ENCODE peak calls at places on chromosomes 4 and X, in ten cellular contexts. One of them, this sample, is unnamed.

GRCh38 chr4:167524091-167524490 is 289.8 kb upstream of the SPOCK3 start:
- DNase-seq in aorta: no peak
- DNase-seq in NCI-H526 treated with DMSO at 0.1 percent for 48 hours: no peak
- DNase-seq in Calu3: no peak
- DNase-seq in activated CD4-positive, alpha-beta T cell treated with anti-CD3 and anti-CD28 coated beads for 48 hours: no peak
- DNase-seq in ACHN: no peak
- DNase-seq in iris pigment epithelial cell: no peak
- DNase-seq in omental fat pad: no peak
- DNase-seq in activated gamma-delta T cell: no peak
- DNase-seq in heart right ventricle: no peak
- DNase-seq in this sample: no peak

GRCh38 chr4:54971474-54971950 is 153.9 kb downstream of the KDR start:
- DNase-seq in aorta: no peak
- DNase-seq in NCI-H526 treated with DMSO at 0.1 percent for 48 hours: peak; percentile 70
- DNase-seq in omental fat pad: no peak
- DNase-seq in heart right ventricle: no peak
- DNase-seq in iris pigment epithelial cell: peak; percentile 55
- DNase-seq in Calu3: peak; percentile 15
- DNase-seq in ACHN: peak; percentile 47
- DNase-seq in activated gamma-delta T cell: no peak
- DNase-seq in activated CD4-positive, alpha-beta T cell treated with anti-CD3 and anti-CD28 coated beads for 48 hours: no peak
- DNase-seq in this sample: no peak

GRCh38 chr4:83074086-83074704 is 39.2 kb downstream of the COPS4 start:
- DNase-seq in heart right ventricle: peak; percentile 25
- DNase-seq in ACHN: peak; percentile 67
- DNase-seq in activated CD4-positive, alpha-beta T cell treated with anti-CD3 and anti-CD28 coated beads for 48 hours: peak; percentile 54
- DNase-seq in NCI-H526 treated with DMSO at 0.1 percent for 48 hours: peak; percentile 31
- DNase-seq in Calu3: peak; percentile 52
- DNase-seq in iris pigment epithelial cell: peak; percentile 89
- DNase-seq in activated gamma-delta T cell: no peak
- DNase-seq in aorta: no peak
- DNase-seq in omental fat pad: no peak
- DNase-seq in this sample: no peak

GRCh38 chr4:128225148-128225547 is 62.5 kb downstream of the PGRMC2 start:
- DNase-seq in NCI-H526 treated with DMSO at 0.1 percent for 48 hours: no peak
- DNase-seq in iris pigment epithelial cell: peak; percentile 89
- DNase-seq in heart right ventricle: no peak
- DNase-seq in ACHN: no peak
- DNase-seq in aorta: no peak
- DNase-seq in Calu3: peak; percentile 5
- DNase-seq in omental fat pad: no peak
- DNase-seq in activated gamma-delta T cell: no peak
- DNase-seq in activated CD4-positive, alpha-beta T cell treated with anti-CD3 and anti-CD28 coated beads for 48 hours: no peak
- DNase-seq in this sample: no peak

GRCh38 chr4:84583871-84584373 is 995 bp downstream of the CDS1 start:
- DNase-seq in heart right ventricle: no peak
- DNase-seq in iris pigment epithelial cell: no peak
- DNase-seq in omental fat pad: no peak
- DNase-seq in NCI-H526 treated with DMSO at 0.1 percent for 48 hours: no peak
- DNase-seq in ACHN: no peak
- DNase-seq in activated gamma-delta T cell: no peak
- DNase-seq in activated CD4-positive, alpha-beta T cell treated with anti-CD3 and anti-CD28 coated beads for 48 hours: no peak
- DNase-seq in aorta: no peak
- DNase-seq in Calu3: no peak
- DNase-seq in this sample: no peak

GRCh38 chr4:6991771-6992557 is 51.2 kb upstream of the TADA2B start:
- DNase-seq in activated CD4-positive, alpha-beta T cell treated with anti-CD3 and anti-CD28 coated beads for 48 hours: peak; percentile 19
- DNase-seq in ACHN: peak; percentile 61
- DNase-seq in NCI-H526 treated with DMSO at 0.1 percent for 48 hours: no peak
- DNase-seq in Calu3: no peak
- DNase-seq in heart right ventricle: no peak
- DNase-seq in aorta: peak; percentile 61
- DNase-seq in iris pigment epithelial cell: peak; percentile 92
- DNase-seq in activated gamma-delta T cell: no peak
- DNase-seq in omental fat pad: no peak
- DNase-seq in this sample: no peak

GRCh38 chr4:140020457-140021361 is 133.3 kb downstream of the MAML3 start:
- DNase-seq in aorta: no peak
- DNase-seq in NCI-H526 treated with DMSO at 0.1 percent for 48 hours: no peak
- DNase-seq in Calu3: no peak
- DNase-seq in heart right ventricle: no peak
- DNase-seq in ACHN: no peak
- DNase-seq in activated CD4-positive, alpha-beta T cell treated with anti-CD3 and anti-CD28 coated beads for 48 hours: no peak
- DNase-seq in iris pigment epithelial cell: peak; percentile 45
- DNase-seq in omental fat pad: no peak
- DNase-seq in activated gamma-delta T cell: no peak
- DNase-seq in this sample: no peak

GRCh38 chr4:113636877-113637276 is 124.7 kb downstream of the CAMK2D start:
- DNase-seq in activated CD4-positive, alpha-beta T cell treated with anti-CD3 and anti-CD28 coated beads for 48 hours: peak; percentile 21
- DNase-seq in Calu3: peak; percentile 25
- DNase-seq in omental fat pad: no peak
- DNase-seq in NCI-H526 treated with DMSO at 0.1 percent for 48 hours: peak; percentile 38
- DNase-seq in heart right ventricle: no peak
- DNase-seq in aorta: no peak
- DNase-seq in ACHN: peak; percentile 10
- DNase-seq in iris pigment epithelial cell: peak; percentile 83
- DNase-seq in activated gamma-delta T cell: no peak
- DNase-seq in this sample: no peak

GRCh38 chr4:189046642-189047041 is 894.0 kb upstream of the FRG1 start:
- DNase-seq in heart right ventricle: no peak
- DNase-seq in aorta: no peak
- DNase-seq in Calu3: no peak
- DNase-seq in iris pigment epithelial cell: peak; percentile 3
- DNase-seq in NCI-H526 treated with DMSO at 0.1 percent for 48 hours: no peak
- DNase-seq in omental fat pad: no peak
- DNase-seq in activated gamma-delta T cell: no peak
- DNase-seq in activated CD4-positive, alpha-beta T cell treated with anti-CD3 and anti-CD28 coated beads for 48 hours: no peak
- DNase-seq in ACHN: no peak
- DNase-seq in this sample: no peak

GRCh38 chrX:130975947-130976346 is 72.9 kb upstream of the ENOX2 start:
- DNase-seq in aorta: no peak
- DNase-seq in omental fat pad: no peak
- DNase-seq in heart right ventricle: peak; percentile 5
- DNase-seq in activated gamma-delta T cell: no peak
- DNase-seq in ACHN: peak; percentile 54
- DNase-seq in activated CD4-positive, alpha-beta T cell treated with anti-CD3 and anti-CD28 coated beads for 48 hours: peak; percentile 37
- DNase-seq in iris pigment epithelial cell: peak; percentile 50
- DNase-seq in NCI-H526 treated with DMSO at 0.1 percent for 48 hours: peak; percentile 17
- DNase-seq in Calu3: peak; percentile 35
- DNase-seq in this sample: peak; percentile 0

GRCh38 chr4:40180356-40180755 is 16.5 kb upstream of the RHOH start:
- DNase-seq in activated CD4-positive, alpha-beta T cell treated with anti-CD3 and anti-CD28 coated beads for 48 hours: no peak
- DNase-seq in NCI-H526 treated with DMSO at 0.1 percent for 48 hours: no peak
- DNase-seq in aorta: no peak
- DNase-seq in omental fat pad: no peak
- DNase-seq in iris pigment epithelial cell: peak; percentile 92
- DNase-seq in heart right ventricle: no peak
- DNase-seq in Calu3: no peak
- DNase-seq in activated gamma-delta T cell: no peak
- DNase-seq in ACHN: no peak
- DNase-seq in this sample: no peak

GRCh38 chr4:142809559-142809958 is 36.5 kb downstream of the INPP4B start:
- DNase-seq in NCI-H526 treated with DMSO at 0.1 percent for 48 hours: no peak
- DNase-seq in omental fat pad: no peak
- DNase-seq in activated gamma-delta T cell: no peak
- DNase-seq in aorta: no peak
- DNase-seq in ACHN: no peak
- DNase-seq in activated CD4-positive, alpha-beta T cell treated with anti-CD3 and anti-CD28 coated beads for 48 hours: no peak
- DNase-seq in Calu3: no peak
- DNase-seq in heart right ventricle: no peak
- DNase-seq in iris pigment epithelial cell: no peak
- DNase-seq in this sample: no peak

GRCh38 chr4:1447676-1448588 is 41.7 kb upstream of the NKX1-1 start:
- DNase-seq in activated CD4-positive, alpha-beta T cell treated with anti-CD3 and anti-CD28 coated beads for 48 hours: no peak
- DNase-seq in Calu3: no peak
- DNase-seq in activated gamma-delta T cell: no peak
- DNase-seq in NCI-H526 treated with DMSO at 0.1 percent for 48 hours: no peak
- DNase-seq in ACHN: no peak
- DNase-seq in omental fat pad: no peak
- DNase-seq in heart right ventricle: no peak
- DNase-seq in aorta: no peak
- DNase-seq in iris pigment epithelial cell: no peak
- DNase-seq in this sample: no peak

GRCh38 chr4:165493359-165493758 is 114.6 kb downstream of the CPE start:
- DNase-seq in heart right ventricle: peak; percentile 51
- DNase-seq in Calu3: peak; percentile 73
- DNase-seq in omental fat pad: peak; percentile 38
- DNase-seq in activated CD4-positive, alpha-beta T cell treated with anti-CD3 and anti-CD28 coated beads for 48 hours: peak; percentile 78
- DNase-seq in activated gamma-delta T cell: no peak
- DNase-seq in ACHN: peak; percentile 58
- DNase-seq in iris pigment epithelial cell: peak; percentile 61
- DNase-seq in aorta: peak; percentile 58
- DNase-seq in NCI-H526 treated with DMSO at 0.1 percent for 48 hours: no peak
- DNase-seq in this sample: no peak

GRCh38 chr4:47771020-47771419 is 66.8 kb downstream of the CORIN start:
- DNase-seq in iris pigment epithelial cell: no peak
- DNase-seq in aorta: no peak
- DNase-seq in activated CD4-positive, alpha-beta T cell treated with anti-CD3 and anti-CD28 coated beads for 48 hours: no peak
- DNase-seq in omental fat pad: no peak
- DNase-seq in heart right ventricle: no peak
- DNase-seq in Calu3: no peak
- DNase-seq in ACHN: no peak
- DNase-seq in activated gamma-delta T cell: no peak
- DNase-seq in NCI-H526 treated with DMSO at 0.1 percent for 48 hours: no peak
- DNase-seq in this sample: no peak

GRCh38 chrX:119288890-119289393 is 52.9 kb downstream of the PGRMC1 start:
- DNase-seq in heart right ventricle: no peak
- DNase-seq in NCI-H526 treated with DMSO at 0.1 percent for 48 hours: no peak
- DNase-seq in aorta: no peak
- DNase-seq in activated gamma-delta T cell: no peak
- DNase-seq in ACHN: no peak
- DNase-seq in omental fat pad: no peak
- DNase-seq in activated CD4-positive, alpha-beta T cell treated with anti-CD3 and anti-CD28 coated beads for 48 hours: no peak
- DNase-seq in Calu3: no peak
- DNase-seq in iris pigment epithelial cell: no peak
- DNase-seq in this sample: no peak

GRCh38 chr4:100314057-100314456 is 123.8 kb upstream of the DDIT4L start:
- DNase-seq in Calu3: no peak
- DNase-seq in NCI-H526 treated with DMSO at 0.1 percent for 48 hours: no peak
- DNase-seq in heart right ventricle: no peak
- DNase-seq in ACHN: no peak
- DNase-seq in aorta: no peak
- DNase-seq in activated CD4-positive, alpha-beta T cell treated with anti-CD3 and anti-CD28 coated beads for 48 hours: no peak
- DNase-seq in omental fat pad: no peak
- DNase-seq in iris pigment epithelial cell: no peak
- DNase-seq in activated gamma-delta T cell: no peak
- DNase-seq in this sample: no peak

GRCh38 chr4:152100378-152101201 is 339.8 kb upstream of the GATB start:
- DNase-seq in activated gamma-delta T cell: no peak
- DNase-seq in omental fat pad: no peak
- DNase-seq in ACHN: no peak
- DNase-seq in aorta: no peak
- DNase-seq in Calu3: no peak
- DNase-seq in activated CD4-positive, alpha-beta T cell treated with anti-CD3 and anti-CD28 coated beads for 48 hours: peak; percentile 78
- DNase-seq in NCI-H526 treated with DMSO at 0.1 percent for 48 hours: no peak
- DNase-seq in heart right ventricle: no peak
- DNase-seq in iris pigment epithelial cell: no peak
- DNase-seq in this sample: no peak

GRCh38 chr4:116733368-116733767 is 352.0 kb downstream of the TRAM1L1 start:
- DNase-seq in activated gamma-delta T cell: no peak
- DNase-seq in NCI-H526 treated with DMSO at 0.1 percent for 48 hours: no peak
- DNase-seq in ACHN: no peak
- DNase-seq in omental fat pad: no peak
- DNase-seq in heart right ventricle: no peak
- DNase-seq in Calu3: no peak
- DNase-seq in activated CD4-positive, alpha-beta T cell treated with anti-CD3 and anti-CD28 coated beads for 48 hours: no peak
- DNase-seq in aorta: no peak
- DNase-seq in iris pigment epithelial cell: no peak
- DNase-seq in this sample: no peak

GRCh38 chr4:136928957-136929411 is 603.3 kb downstream of the PCDH18 start:
- DNase-seq in iris pigment epithelial cell: no peak
- DNase-seq in activated CD4-positive, alpha-beta T cell treated with anti-CD3 and anti-CD28 coated beads for 48 hours: no peak
- DNase-seq in aorta: no peak
- DNase-seq in omental fat pad: no peak
- DNase-seq in ACHN: no peak
- DNase-seq in Calu3: no peak
- DNase-seq in NCI-H526 treated with DMSO at 0.1 percent for 48 hours: no peak
- DNase-seq in activated gamma-delta T cell: no peak
- DNase-seq in heart right ventricle: no peak
- DNase-seq in this sample: no peak

GRCh38 chr4:125432078-125432477 is 117.3 kb downstream of the FAT4 start:
- DNase-seq in aorta: no peak
- DNase-seq in ACHN: peak; percentile 14
- DNase-seq in activated CD4-positive, alpha-beta T cell treated with anti-CD3 and anti-CD28 coated beads for 48 hours: no peak
- DNase-seq in NCI-H526 treated with DMSO at 0.1 percent for 48 hours: no peak
- DNase-seq in heart right ventricle: no peak
- DNase-seq in omental fat pad: no peak
- DNase-seq in Calu3: no peak
- DNase-seq in iris pigment epithelial cell: peak; percentile 42
- DNase-seq in activated gamma-delta T cell: no peak
- DNase-seq in this sample: no peak

GRCh38 chrX:154981116-154981411 is 41.5 kb downstream of the F8 start:
- DNase-seq in Calu3: no peak
- DNase-seq in NCI-H526 treated with DMSO at 0.1 percent for 48 hours: no peak
- DNase-seq in iris pigment epithelial cell: no peak
- DNase-seq in heart right ventricle: no peak
- DNase-seq in activated gamma-delta T cell: no peak
- DNase-seq in aorta: no peak
- DNase-seq in ACHN: no peak
- DNase-seq in omental fat pad: no peak
- DNase-seq in activated CD4-positive, alpha-beta T cell treated with anti-CD3 and anti-CD28 coated beads for 48 hours: no peak
- DNase-seq in this sample: no peak

GRCh38 chr4:151912626-151913025 is 151.8 kb upstream of the GATB start:
- DNase-seq in ACHN: no peak
- DNase-seq in activated CD4-positive, alpha-beta T cell treated with anti-CD3 and anti-CD28 coated beads for 48 hours: no peak
- DNase-seq in NCI-H526 treated with DMSO at 0.1 percent for 48 hours: no peak
- DNase-seq in heart right ventricle: no peak
- DNase-seq in aorta: no peak
- DNase-seq in Calu3: no peak
- DNase-seq in iris pigment epithelial cell: no peak
- DNase-seq in activated gamma-delta T cell: no peak
- DNase-seq in omental fat pad: no peak
- DNase-seq in this sample: no peak

GRCh38 chr4:17385403-17385802 is 126.5 kb downstream of the QDPR start:
- DNase-seq in ACHN: peak; percentile 54
- DNase-seq in iris pigment epithelial cell: peak; percentile 69
- DNase-seq in aorta: no peak
- DNase-seq in activated gamma-delta T cell: no peak
- DNase-seq in NCI-H526 treated with DMSO at 0.1 percent for 48 hours: no peak
- DNase-seq in omental fat pad: no peak
- DNase-seq in Calu3: peak; percentile 2
- DNase-seq in heart right ventricle: peak; percentile 6
- DNase-seq in activated CD4-positive, alpha-beta T cell treated with anti-CD3 and anti-CD28 coated beads for 48 hours: no peak
- DNase-seq in this sample: no peak

GRCh38 chr4:159171287-159171686 is 68.4 kb downstream of the RAPGEF2 start:
- DNase-seq in activated CD4-positive, alpha-beta T cell treated with anti-CD3 and anti-CD28 coated beads for 48 hours: peak; percentile 31
- DNase-seq in activated gamma-delta T cell: no peak
- DNase-seq in aorta: no peak
- DNase-seq in ACHN: peak; percentile 27
- DNase-seq in NCI-H526 treated with DMSO at 0.1 percent for 48 hours: no peak
- DNase-seq in iris pigment epithelial cell: peak; percentile 20
- DNase-seq in omental fat pad: no peak
- DNase-seq in heart right ventricle: no peak
- DNase-seq in Calu3: peak; percentile 4
- DNase-seq in this sample: no peak

GRCh38 chrX:134685662-134686061 is 27.4 kb upstream of the PLAC1 start:
- DNase-seq in ACHN: no peak
- DNase-seq in aorta: no peak
- DNase-seq in omental fat pad: no peak
- DNase-seq in activated CD4-positive, alpha-beta T cell treated with anti-CD3 and anti-CD28 coated beads for 48 hours: no peak
- DNase-seq in activated gamma-delta T cell: no peak
- DNase-seq in NCI-H526 treated with DMSO at 0.1 percent for 48 hours: no peak
- DNase-seq in heart right ventricle: no peak
- DNase-seq in iris pigment epithelial cell: peak; percentile 75
- DNase-seq in Calu3: no peak
- DNase-seq in this sample: no peak

GRCh38 chr4:23888421-23889319 is 1.2 kb downstream of the PPARGC1A start:
- DNase-seq in heart right ventricle: no peak
- DNase-seq in activated CD4-positive, alpha-beta T cell treated with anti-CD3 and anti-CD28 coated beads for 48 hours: no peak
- DNase-seq in ACHN: peak; percentile 55
- DNase-seq in activated gamma-delta T cell: no peak
- DNase-seq in omental fat pad: no peak
- DNase-seq in iris pigment epithelial cell: peak; percentile 37
- DNase-seq in Calu3: no peak
- DNase-seq in aorta: no peak
- DNase-seq in NCI-H526 treated with DMSO at 0.1 percent for 48 hours: no peak
- DNase-seq in this sample: no peak

GRCh38 chr4:144820706-144821105 is 174.8 kb downstream of the HHIP start:
- DNase-seq in Calu3: no peak
- DNase-seq in ACHN: no peak
- DNase-seq in NCI-H526 treated with DMSO at 0.1 percent for 48 hours: no peak
- DNase-seq in iris pigment epithelial cell: peak; percentile 57
- DNase-seq in heart right ventricle: no peak
- DNase-seq in omental fat pad: no peak
- DNase-seq in activated gamma-delta T cell: no peak
- DNase-seq in activated CD4-positive, alpha-beta T cell treated with anti-CD3 and anti-CD28 coated beads for 48 hours: no peak
- DNase-seq in aorta: no peak
- DNase-seq in this sample: no peak

This sample was measured in caudate nucleus.